ENCODE peak calls at places on chromosomes 12 and 14, in eight cellular contexts. R is NCI-H1105; P is activated naive CD8-positive, alpha-beta T cell treated with anti-CD3 and anti-CD28 coated beads, Interleukin-2, amount 10 ng/mL, durations not matched to agents 7 days and 5 days; H is body of pancreas; S is NCI-H2081; I is iPS-NIHi11; E is RWPE1; J is NB4. B is an unnamed sample.

GRCh38 chr12:99386907-99387306 is 260.6 kb upstream of the GARIN6 start:
- DNase-seq in R (no peak), P (no peak), H (no peak), S (no peak), I (peak), E (no peak), J (peak), B (peak)

GRCh38 chr14:52885230-52885629 is 65.6 kb downstream of the FERMT2 start:
- DNase-seq in R (no peak), P (no peak), H (no peak), S (no peak), I (no peak), E (no peak), J (no peak), B (peak)

GRCh38 chr12:3249081-3249800 is 172.1 kb downstream of the TSPAN9 start:
- DNase-seq in R (no peak), P (no peak), H (no peak), S (no peak), I (no peak), E (no peak), J (peak), B (no peak)

GRCh38 chr14:74240794-74241610 is 1.8 kb downstream of the VSX2 start:
- DNase-seq in R (no peak), P (peak), H (no peak), S (no peak), I (peak), E (no peak), J (no peak), B (peak)

GRCh38 chr14:104246401-104247335 is 108.3 kb downstream of the KIF26A start:
- DNase-seq in R (no peak), P (peak), H (no peak), S (no peak), I (peak), E (no peak), J (no peak), B (no peak)

GRCh38 chr12:990308-990648 is 745 bp upstream of the ERC1 start:
- DNase-seq in R (peak), P (no peak), H (peak), S (peak), I (peak), E (peak), J (peak), B (peak)

GRCh38 chr14:75519826-75520692 is 2.2 kb upstream of the BATF start:
- DNase-seq in R (no peak), P (no peak), H (no peak), S (no peak), I (no peak), E (no peak), J (no peak), B (peak)

GRCh38 chr14:83129503-83129902 is 1595.8 kb upstream of the SEL1L start:
- DNase-seq in R (no peak), P (no peak), H (no peak), S (no peak), I (no peak), E (no peak), J (no peak), B (no peak)

GRCh38 chr12:111596985-111597730 is 2.0 kb downstream of the ATXN2 start:
- DNase-seq in R (peak), P (peak), H (peak), S (peak), I (peak), E (peak), J (peak), B (peak)

GRCh38 chr14:79483989-79484388 is 727.3 kb downstream of the DIO2 start:
- DNase-seq in R (no peak), P (no peak), H (no peak), S (no peak), I (no peak), E (no peak), J (no peak), B (no peak)

GRCh38 chr12:107459649-107460048 is 225.9 kb upstream of the PWP1 start:
- DNase-seq in R (no peak), P (no peak), H (no peak), S (no peak), I (peak), E (no peak), J (no peak), B (no peak)

GRCh38 chr12:127389923-127390322 is 877.0 kb upstream of the TMEM132C start:
- DNase-seq in R (no peak), P (no peak), H (no peak), S (no peak), I (no peak), E (peak), J (peak), B (no peak)

GRCh38 chr12:130838284-130838950 is 633 bp downstream of the STX2 start:
- DNase-seq in R (peak), P (peak), H (peak), S (peak), I (peak), E (peak), J (peak), B (peak)

GRCh38 chr12:64968989-64969819 is 144.8 kb downstream of the TBC1D30 start:
- DNase-seq in R (no peak), P (no peak), H (no peak), S (no peak), I (peak), E (peak), J (no peak), B (no peak)

GRCh38 chr14:73761621-73762355 is 47.6 kb upstream of the PNMA1 start:
- DNase-seq in R (no peak), P (no peak), H (no peak), S (no peak), I (no peak), E (no peak), J (peak), B (no peak)

GRCh38 chr14:76484355-76484754 is 108.4 kb downstream of the ESRRB start:
- DNase-seq in R (no peak), P (no peak), H (no peak), S (no peak), I (no peak), E (no peak), J (no peak), B (no peak)

GRCh38 chr12:12927211-12928079 is 24.5 kb downstream of the GPRC5D start:
- DNase-seq in R (peak), P (peak), H (peak), S (peak), I (peak), E (peak), J (no peak), B (peak)

B was measured in trophoblast cell.